ENCODE peak calls at places on chromosomes 6 and 20, in four cellular contexts. A, P, J and D are unnamed samples.

GRCh38 chr6:142569676-142570075 is 267.9 kb downstream of the ADGRG6 start:
- DNase-seq in A (no peak), P (no peak), J (no peak), D (no peak)

GRCh38 chr6:16985484-16986284 is 116.2 kb upstream of the STMND1 start:
- DNase-seq in A (peak; percentile 64), P (no peak), J (no peak), D (no peak)

GRCh38 chr6:4169028-4169789 is 33.8 kb upstream of the ECI2 start:
- DNase-seq in A (no peak), P (no peak), J (no peak), D (no peak)

GRCh38 chr6:11120273-11121005 is 8.9 kb upstream of the ERVFRD-1 start:
- DNase-seq in A (no peak), P (no peak), J (no peak), D (no peak)

GRCh38 chr20:60132827-60133549 is 174.8 kb downstream of the CDH26 start:
- DNase-seq in A (no peak), P (no peak), J (no peak), D (no peak)

GRCh38 chr6:134111062-134111677 is 58.7 kb upstream of the SLC2A12 start:
- DNase-seq in A (peak; percentile 52), P (peak; percentile 19), J (peak; percentile 30), D (peak; percentile 13)

GRCh38 chr6:159089909-159090308 is 45.1 kb upstream of the TAGAP start:
- DNase-seq in A (no peak), P (no peak), J (no peak), D (no peak)

GRCh38 chr6:46203388-46203787 is 32.6 kb upstream of the ENPP5 start:
- DNase-seq in A (no peak), P (no peak), J (no peak), D (no peak)

GRCh38 chr6:137856138-137856898 is 10.7 kb upstream of the TNFAIP3 start:
- DNase-seq in A (no peak), P (no peak), J (no peak), D (peak; percentile 41)

GRCh38 chr6:113684382-113684901 is 172.7 kb upstream of the MARCKS start:
- DNase-seq in A (no peak), P (no peak), J (no peak), D (no peak)

GRCh38 chr20:324177-325042 is 942 bp upstream of the SOX12 start:
- DNase-seq in A (peak; percentile 43), P (peak; percentile 90), J (peak; percentile 86), D (no peak)

GRCh38 chr20:25685276-25686080 is 11.2 kb downstream of the ZNF337 start:
- DNase-seq in A (no peak), P (no peak), J (no peak), D (no peak)

GRCh38 chr20:62536731-62537401 is 61.1 kb upstream of the GATA5 start:
- DNase-seq in A (no peak), P (peak; percentile 61), J (no peak), D (no peak)

GRCh38 chr6:157763894-157764345 is 59.1 kb upstream of the SNX9 start:
- DNase-seq in A (no peak), P (no peak), J (no peak), D (no peak)

GRCh38 chr6:52514514-52514913 is 62.3 kb downstream of the TRAM2 start:
- DNase-seq in A (no peak), P (no peak), J (no peak), D (no peak)

GRCh38 chr20:46364670-46365482 is 41.5 kb downstream of the ELMO2 start:
- DNase-seq in A (no peak), P (no peak), J (no peak), D (no peak)

GRCh38 chr6:115634899-115635298 is 425.8 kb downstream of the FRK start:
- DNase-seq in A (no peak), P (no peak), J (no peak), D (no peak)

GRCh38 chr6:4693158-4693557 is 83.0 kb upstream of the CDYL start:
- DNase-seq in A (no peak), P (no peak), J (no peak), D (no peak)

GRCh38 chr20:62119591-62120364 is 2.5 kb upstream of the LSM14B start:
- DNase-seq in A (no peak), P (peak; percentile 73), J (no peak), D (no peak)

GRCh38 chr6:11354019-11354418 is 121.6 kb upstream of the NEDD9 start:
- DNase-seq in A (peak; percentile 13), P (peak; percentile 75), J (no peak), D (peak; percentile 91)

GRCh38 chr6:111711476-111711875 is 105.8 kb upstream of the TRAF3IP2 start:
- DNase-seq in A (no peak), P (peak; percentile 65), J (no peak), D (no peak)

GRCh38 chr20:54200487-54201267 is 7.2 kb upstream of the PFDN4 start:
- DNase-seq in A (no peak), P (no peak), J (no peak), D (no peak)

GRCh38 chr20:62583424-62583920 is 58.8 kb upstream of the SLCO4A1 start:
- DNase-seq in A (no peak), P (no peak), J (no peak), D (no peak)

GRCh38 chr20:2475850-2476741 is 5.5 kb upstream of the SNRPB start:
- DNase-seq in A (no peak), P (no peak), J (no peak), D (no peak)

GRCh38 chr6:169640347-169640972 is 61.4 kb downstream of the WDR27 start:
- DNase-seq in A (no peak), P (no peak), J (no peak), D (no peak)

GRCh38 chr20:51700809-51701285 is 67.3 kb downstream of the ATP9A start:
- DNase-seq in A (no peak), P (no peak), J (no peak), D (no peak)

GRCh38 chr6:548517-548916 is 108.4 kb downstream of the HUS1B start:
- DNase-seq in A (no peak), P (no peak), J (no peak), D (no peak)

GRCh38 chr6:96826865-96827264 is 10.4 kb downstream of the GPR63 start:
- DNase-seq in A (no peak), P (no peak), J (no peak), D (no peak)

GRCh38 chr20:61127311-61128044 is 124.6 kb upstream of the CDH4 start:
- DNase-seq in A (no peak), P (no peak), J (no peak), D (no peak)

GRCh38 chr20:23641936-23642751 is 4.4 kb upstream of the CST3 start:
- DNase-seq in A (no peak), P (no peak), J (no peak), D (peak; percentile 36)

GRCh38 chr20:63518946-63519764 is 1.4 kb upstream of the PPDPF start:
- DNase-seq in A (no peak), P (no peak), J (no peak), D (no peak)

GRCh38 chr6:160424256-160424655 is 76.1 kb downstream of the SLC22A3 start:
- DNase-seq in A (no peak), P (no peak), J (no peak), D (no peak)

GRCh38 chr6:149924206-149924932 is 1.4 kb upstream of the RAET1G start:
- DNase-seq in A (no peak), P (no peak), J (no peak), D (no peak)

GRCh38 chr6:137866200-137866913 is 702 bp upstream of the TNFAIP3 start:
- DNase-seq in A (no peak), P (no peak), J (no peak), D (no peak)

GRCh38 chr20:50438986-50439407 is 71.2 kb upstream of the PTPN1 start:
- DNase-seq in A (peak; percentile 4), P (no peak), J (no peak), D (no peak)

GRCh38 chr6:117776441-117776840 is 101.2 kb downstream of the NUS1 start:
- DNase-seq in A (no peak), P (no peak), J (no peak), D (no peak)

GRCh38 chr6:40807484-40807883 is 220.3 kb upstream of the LRFN2 start:
- DNase-seq in A (no peak), P (no peak), J (no peak), D (no peak)

GRCh38 chr6:52306972-52307849 is 22.7 kb upstream of the MCM3 start:
- DNase-seq in A (no peak), P (no peak), J (no peak), D (no peak)